ENCODE peak calls at places on chromosomes 16 and 17, in eight cellular contexts. Q, A, I, F, E, Z, H and T are unnamed samples.

GRCh38 chr16:71358464-71359031 is at the start of gene CALB2:
- DNase-seq in H (no peak), F (peak; percentile 90), A (peak; percentile 79), Q (peak; percentile 64), I (peak; percentile 78), E (peak; percentile 20), Z (peak; percentile 70), T (peak; percentile 53)

GRCh38 chr17:76953926-76954325 is 85.7 kb downstream of the MGAT5B start:
- DNase-seq in H (no peak), Q (no peak), I (peak; percentile 32), Z (peak; percentile 28), E (no peak), A (no peak), F (no peak), T (peak; percentile 95)

GRCh38 chr17:40779181-40779909 is 3.0 kb downstream of the KRT27 start:
- DNase-seq in I (no peak), E (no peak), H (no peak), A (peak; percentile 45), Z (no peak), Q (no peak), F (no peak), T (peak; percentile 31)

GRCh38 chr16:79776243-79776884 is 175.8 kb upstream of the MAF start:
- DNase-seq in A (no peak), H (peak; percentile 43), Z (no peak), Q (peak; percentile 33), F (peak; percentile 37), E (no peak), I (no peak), T (no peak)

GRCh38 chr16:70553645-70554044 is 30.0 kb downstream of the SF3B3 start:
- DNase-seq in Z (no peak), F (no peak), H (peak; percentile 77), Q (no peak), E (peak; percentile 94), I (no peak), A (no peak), T (no peak)

GRCh38 chr16:86387461-86388440 is 122.6 kb upstream of the FOXF1 start:
- DNase-seq in Z (peak; percentile 53), A (no peak), E (peak; percentile 100), H (peak; percentile 100), I (no peak), Q (no peak), F (no peak), T (peak; percentile 98)

GRCh38 chr16:8571061-8571596 is 19.2 kb downstream of the TMEM114 start:
- DNase-seq in F (peak; percentile 68), I (no peak), Q (no peak), A (peak; percentile 63), Z (no peak), E (peak; percentile 41), H (peak; percentile 70), T (no peak)

GRCh38 chr16:71807905-71808592 is 585 bp downstream of the AP1G1 start:
- DNase-seq in Q (peak; percentile 47), A (no peak), F (peak; percentile 49), Z (no peak), E (peak; percentile 21), H (peak; percentile 20), I (no peak), T (peak; percentile 8)

GRCh38 chr17:78323821-78324390 is 36.0 kb downstream of the SOCS3 start:
- DNase-seq in H (no peak), I (peak; percentile 58), E (no peak), A (no peak), Q (no peak), F (no peak), Z (no peak), T (no peak)

GRCh38 chr17:78324391-78325075 is 35.3 kb downstream of the SOCS3 start:
- DNase-seq in Z (no peak), F (peak; percentile 62), A (peak; percentile 31), E (peak; percentile 89), H (peak; percentile 68), I (peak; percentile 93), Q (peak; percentile 60), T (peak; percentile 80)

GRCh38 chr17:78322858-78323455 is 36.9 kb downstream of the SOCS3 start:
- DNase-seq in H (no peak), A (no peak), E (no peak), I (peak; percentile 83), F (no peak), Q (peak; percentile 34), Z (no peak), T (no peak)

GRCh38 chr17:78325076-78325712 is 34.7 kb downstream of the SOCS3 start:
- DNase-seq in Q (peak; percentile 49), H (peak; percentile 61), Z (no peak), A (no peak), I (peak; percentile 83), E (peak; percentile 61), F (peak; percentile 34), T (no peak)

DNA sequence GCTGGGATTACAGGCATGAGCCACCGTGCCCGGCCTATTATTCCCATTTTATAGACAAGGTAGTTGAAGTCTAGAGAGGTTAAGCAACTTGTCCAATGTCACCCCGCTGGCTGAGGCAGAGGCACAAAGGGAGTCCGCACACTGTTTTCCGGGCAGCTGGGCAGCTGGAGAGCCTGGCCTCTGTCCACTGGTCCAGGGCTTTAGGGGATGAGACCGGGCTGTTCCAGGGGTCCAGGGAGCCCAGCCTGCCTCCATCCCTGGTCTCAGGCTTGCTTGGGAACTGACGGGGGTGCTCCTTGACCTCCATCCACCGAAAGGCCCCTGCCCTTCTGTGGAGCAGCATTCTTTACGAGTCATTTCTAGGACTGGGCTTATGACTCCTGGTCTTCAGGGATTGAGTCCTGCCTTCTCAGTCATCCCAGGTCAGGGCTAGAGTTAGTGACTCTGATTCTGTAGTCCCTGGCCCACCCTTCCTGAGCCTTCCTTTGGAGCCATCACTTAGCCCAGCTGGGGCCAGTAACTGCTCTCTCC is 37.5 kb downstream of the SOCS3 start:
- DNase-seq in H (no peak), A (no peak), Z (no peak), E (peak; percentile 54), F (no peak), Q (no peak), I (no peak), T (no peak)
- H3K27me3 ChIP-seq in H (no peaks in the 10 kb centered on the region), A (no peaks in the 10 kb centered on the region), Z (no peaks in the 10 kb centered on the region), E (no peaks in the 10 kb centered on the region), F (no peaks in the 10 kb centered on the region), Q (no peaks in the 10 kb centered on the region), I (no peaks in the 10 kb centered on the region), T (no peaks in the 10 kb centered on the region)

GRCh38 chr17:35498429-35499178 is 38.9 kb downstream of the SLFN12L start:
- DNase-seq in H (no peak), A (no peak), I (no peak), Q (no peak), E (no peak), F (no peak), Z (no peak), T (no peak)
- H3K27me3 ChIP-seq in H (peaks cover 55% of the 10 kb centered on the region), A (peaks cover under 1% of the 10 kb centered on the region), I (peaks cover 55% of the 10 kb centered on the region), Q (peaks cover 95% of the 10 kb centered on the region), E (peaks cover 44% of the 10 kb centered on the region), F (peaks cover 84% of the 10 kb centered on the region), Z (peaks cover 52% of the 10 kb centered on the region), T (peaks cover 4% of the 10 kb centered on the region)

DNA sequence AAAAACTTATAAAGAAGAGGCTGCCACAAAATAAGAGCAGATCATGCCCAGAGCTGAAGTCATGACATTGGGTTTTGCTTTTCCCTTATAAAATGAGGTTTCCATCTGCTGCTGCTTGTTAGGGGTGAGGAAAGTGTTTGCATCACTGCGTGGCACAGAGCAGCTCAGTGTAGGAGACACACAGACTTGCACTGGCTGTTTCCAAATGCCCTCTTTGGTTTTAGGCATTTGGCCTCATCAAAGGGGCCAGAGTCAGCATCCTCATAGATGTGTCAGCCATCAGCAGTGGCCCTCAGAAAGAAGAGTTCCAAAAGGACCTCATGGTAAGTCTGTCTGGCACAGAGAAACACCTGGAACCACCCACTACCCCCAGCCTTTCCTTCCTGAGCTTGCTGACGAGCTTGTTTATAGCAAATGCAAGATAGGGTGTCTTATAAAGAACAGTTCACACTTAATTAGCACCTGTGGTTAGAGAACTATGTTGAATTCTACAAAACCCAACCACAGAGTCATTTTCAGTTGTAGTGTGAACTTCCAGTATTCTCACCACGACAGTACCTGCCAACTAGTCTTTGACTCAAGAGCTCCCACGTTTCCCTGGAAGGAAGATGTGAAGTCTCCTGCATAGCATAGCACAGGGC is 17.0 kb downstream of the VWA3A start:
- DNase-seq in I (no peak), E (no peak), H (no peak), Z (no peak), Q (no peak), A (no peak), F (no peak), T (no peak)
- H3K27me3 ChIP-seq in I (no peaks in the 10 kb centered on the region), E (peaks cover 34% of the 10 kb centered on the region), H (peaks cover 21% of the 10 kb centered on the region), Z (peaks cover 12% of the 10 kb centered on the region), Q (peaks cover 6% of the 10 kb centered on the region), A (peaks cover 26% of the 10 kb centered on the region), F (no peaks in the 10 kb centered on the region), T (peaks cover 38% of the 10 kb centered on the region)

GRCh38 chr17:48589060-48589830 is 796 bp downstream of the HOXB3 start:
- DNase-seq in H (no peak), I (no peak), Q (no peak), Z (no peak), A (no peak), E (peak; percentile 17), F (no peak), T (no peak)

GRCh38 chr17:48588519-48588918 is 1.5 kb downstream of the HOXB3 start:
- DNase-seq in Q (no peak), I (no peak), A (no peak), E (peak; percentile 53), Z (no peak), F (no peak), H (no peak), T (no peak)

GRCh38 chr17:48587276-48588073 is 2.6 kb downstream of the HOXB3 start:
- DNase-seq in I (no peak), H (no peak), Z (no peak), E (peak; percentile 82), Q (no peak), F (no peak), A (no peak), T (no peak)

GRCh38 chr17:48586355-48586924 is 3.6 kb downstream of the HOXB3 start:
- DNase-seq in H (no peak), E (peak; percentile 41), A (no peak), Q (no peak), F (no peak), Z (no peak), I (no peak), T (no peak)

DNA sequence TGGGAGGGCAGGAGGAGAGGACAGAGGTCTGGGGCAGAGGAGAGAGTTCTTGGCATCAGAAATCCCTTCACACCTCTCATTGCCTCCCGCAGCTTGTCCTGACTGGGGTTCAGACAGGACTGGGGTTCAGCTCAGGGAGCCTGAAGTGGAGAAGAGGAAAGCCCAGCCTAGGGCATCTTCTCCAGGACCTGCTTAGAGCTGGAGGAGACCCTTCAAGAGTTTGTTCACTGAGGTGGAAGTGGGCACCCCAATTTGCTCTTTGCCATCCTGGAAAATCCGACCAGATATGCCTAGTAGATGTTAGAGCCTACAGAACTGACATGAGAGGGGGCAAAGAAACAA is 2.0 kb downstream of the HOXB3 start:
- DNase-seq in E (no peak), I (no peak), Q (no peak), A (no peak), H (no peak), Z (no peak), F (no peak), T (no peak)
- H3K27me3 ChIP-seq in E (no peaks in the 10 kb centered on the region), I (peaks cover 91% of the 10 kb centered on the region), Q (peaks cover 3% of the 10 kb centered on the region), A (peaks cover 21% of the 10 kb centered on the region), H (peaks cover 74% of the 10 kb centered on the region), Z (no peaks in the 10 kb centered on the region), F (peaks cover 100% of the 10 kb centered on the region), T (no peaks in the 10 kb centered on the region)

DNA sequence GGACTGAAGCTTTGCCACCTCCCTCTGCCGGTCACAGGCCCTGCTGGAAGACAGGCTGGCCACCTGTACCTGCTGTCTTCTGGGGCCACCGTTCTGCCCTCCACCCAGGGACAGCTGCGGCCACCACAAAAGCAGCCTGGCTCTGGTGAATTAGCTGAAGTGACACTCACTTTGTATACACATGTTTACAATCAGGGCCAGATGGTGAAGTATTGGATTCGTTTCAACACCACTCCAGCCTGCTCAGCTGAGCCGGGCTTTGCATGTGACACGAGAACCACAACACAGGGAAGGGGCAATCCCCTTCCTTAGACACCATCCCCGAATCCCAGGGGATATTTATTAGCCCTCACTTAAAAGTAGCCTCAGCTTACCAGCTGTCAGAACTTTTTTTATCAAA is 191.5 kb upstream of the RPL38 start:
- DNase-seq in Q (no peak), I (no peak), A (no peak), H (no peak), F (no peak), E (no peak), Z (no peak), T (no peak)
- H3K27me3 ChIP-seq in Q (peaks cover 19% of the 10 kb centered on the region), I (no peaks in the 10 kb centered on the region), A (peaks cover 16% of the 10 kb centered on the region), H (peaks cover 2% of the 10 kb centered on the region), F (peaks cover 30% of the 10 kb centered on the region), E (no peaks in the 10 kb centered on the region), Z (peaks cover 76% of the 10 kb centered on the region), T (peaks cover 26% of the 10 kb centered on the region)